ENCODE peak calls at places on chromosomes 5 and 9, in ten cellular contexts. One of them, this sample, is unnamed.

GRCh38 chr9:38120961-38121360 is 51.9 kb upstream of the SHB start:
- DNase-seq in uterus: no peak
- DNase-seq in iPS DF 6.9: no peak
- DNase-seq in activated T-helper 1 cell treated with anti-CD3 and anti-CD28 coated beads, Interleukin-12 subunit alpha, Interleukin-12 subunit beta, Interleukin-2, Interleukin-4 antibody, amounts not matched to agents 30 ng/mL and 10 ng/mL and 1 ng/mL, durations not matched to agents 14 hours and 24 hours and 36 hours: no peak
- DNase-seq in activated T-cell treated with anti-CD3 and anti-CD28 coated beads for 1 hour: no peak
- DNase-seq in neural progenitor cell: no peak
- DNase-seq in activated naive CD8-positive, alpha-beta T cell treated with anti-CD3 and anti-CD28 coated beads for 36 hours: no peak
- DNase-seq in NCI-H524: no peak
- DNase-seq in GM12878: no peak
- DNase-seq in CD4-positive, CD25-positive, alpha-beta regulatory T cell: no peak
- DNase-seq in this sample: no peak

GRCh38 chr5:17785774-17786173 is 151.5 kb downstream of the TAF11L14 start:
- DNase-seq in activated naive CD8-positive, alpha-beta T cell treated with anti-CD3 and anti-CD28 coated beads for 36 hours: no peak
- DNase-seq in CD4-positive, CD25-positive, alpha-beta regulatory T cell: no peak
- DNase-seq in GM12878: no peak
- DNase-seq in activated T-cell treated with anti-CD3 and anti-CD28 coated beads for 1 hour: no peak
- DNase-seq in uterus: no peak
- DNase-seq in neural progenitor cell: peak
- DNase-seq in activated T-helper 1 cell treated with anti-CD3 and anti-CD28 coated beads, Interleukin-12 subunit alpha, Interleukin-12 subunit beta, Interleukin-2, Interleukin-4 antibody, amounts not matched to agents 30 ng/mL and 10 ng/mL and 1 ng/mL, durations not matched to agents 14 hours and 24 hours and 36 hours: no peak
- DNase-seq in iPS DF 6.9: peak
- DNase-seq in NCI-H524: no peak
- DNase-seq in this sample: no peak

GRCh38 chr9:131714161-131714646 is 25.7 kb downstream of the RAPGEF1 start:
- DNase-seq in activated T-helper 1 cell treated with anti-CD3 and anti-CD28 coated beads, Interleukin-12 subunit alpha, Interleukin-12 subunit beta, Interleukin-2, Interleukin-4 antibody, amounts not matched to agents 30 ng/mL and 10 ng/mL and 1 ng/mL, durations not matched to agents 14 hours and 24 hours and 36 hours: no peak
- DNase-seq in NCI-H524: no peak
- DNase-seq in activated naive CD8-positive, alpha-beta T cell treated with anti-CD3 and anti-CD28 coated beads for 36 hours: no peak
- DNase-seq in CD4-positive, CD25-positive, alpha-beta regulatory T cell: no peak
- DNase-seq in uterus: peak
- DNase-seq in GM12878: no peak
- DNase-seq in activated T-cell treated with anti-CD3 and anti-CD28 coated beads for 1 hour: no peak
- DNase-seq in neural progenitor cell: no peak
- DNase-seq in iPS DF 6.9: no peak
- DNase-seq in this sample: no peak

GRCh38 chr9:87525546-87526303 is 28.1 kb downstream of the DAPK1 start:
- DNase-seq in iPS DF 6.9: no peak
- DNase-seq in activated naive CD8-positive, alpha-beta T cell treated with anti-CD3 and anti-CD28 coated beads for 36 hours: no peak
- DNase-seq in neural progenitor cell: peak
- DNase-seq in NCI-H524: no peak
- DNase-seq in CD4-positive, CD25-positive, alpha-beta regulatory T cell: no peak
- DNase-seq in uterus: no peak
- DNase-seq in activated T-cell treated with anti-CD3 and anti-CD28 coated beads for 1 hour: no peak
- DNase-seq in activated T-helper 1 cell treated with anti-CD3 and anti-CD28 coated beads, Interleukin-12 subunit alpha, Interleukin-12 subunit beta, Interleukin-2, Interleukin-4 antibody, amounts not matched to agents 30 ng/mL and 10 ng/mL and 1 ng/mL, durations not matched to agents 14 hours and 24 hours and 36 hours: no peak
- DNase-seq in GM12878: no peak
- DNase-seq in this sample: no peak

GRCh38 chr9:32879335-32879734 is 96.0 kb downstream of the TMEM215 start:
- DNase-seq in NCI-H524: no peak
- DNase-seq in activated naive CD8-positive, alpha-beta T cell treated with anti-CD3 and anti-CD28 coated beads for 36 hours: no peak
- DNase-seq in uterus: no peak
- DNase-seq in CD4-positive, CD25-positive, alpha-beta regulatory T cell: no peak
- DNase-seq in activated T-cell treated with anti-CD3 and anti-CD28 coated beads for 1 hour: no peak
- DNase-seq in iPS DF 6.9: no peak
- DNase-seq in neural progenitor cell: no peak
- DNase-seq in GM12878: no peak
- DNase-seq in activated T-helper 1 cell treated with anti-CD3 and anti-CD28 coated beads, Interleukin-12 subunit alpha, Interleukin-12 subunit beta, Interleukin-2, Interleukin-4 antibody, amounts not matched to agents 30 ng/mL and 10 ng/mL and 1 ng/mL, durations not matched to agents 14 hours and 24 hours and 36 hours: no peak
- DNase-seq in this sample: no peak

GRCh38 chr5:96114736-96115466 is 153.2 kb upstream of the ELL2 start:
- DNase-seq in uterus: no peak
- DNase-seq in NCI-H524: no peak
- DNase-seq in iPS DF 6.9: no peak
- DNase-seq in CD4-positive, CD25-positive, alpha-beta regulatory T cell: no peak
- DNase-seq in activated naive CD8-positive, alpha-beta T cell treated with anti-CD3 and anti-CD28 coated beads for 36 hours: no peak
- DNase-seq in GM12878: no peak
- DNase-seq in activated T-helper 1 cell treated with anti-CD3 and anti-CD28 coated beads, Interleukin-12 subunit alpha, Interleukin-12 subunit beta, Interleukin-2, Interleukin-4 antibody, amounts not matched to agents 30 ng/mL and 10 ng/mL and 1 ng/mL, durations not matched to agents 14 hours and 24 hours and 36 hours: no peak
- DNase-seq in neural progenitor cell: no peak
- DNase-seq in activated T-cell treated with anti-CD3 and anti-CD28 coated beads for 1 hour: no peak
- DNase-seq in this sample: no peak

GRCh38 chr5:140351609-140352334 is 5.4 kb upstream of the HBEGF start:
- DNase-seq in activated naive CD8-positive, alpha-beta T cell treated with anti-CD3 and anti-CD28 coated beads for 36 hours: peak
- DNase-seq in uterus: no peak
- DNase-seq in activated T-helper 1 cell treated with anti-CD3 and anti-CD28 coated beads, Interleukin-12 subunit alpha, Interleukin-12 subunit beta, Interleukin-2, Interleukin-4 antibody, amounts not matched to agents 30 ng/mL and 10 ng/mL and 1 ng/mL, durations not matched to agents 14 hours and 24 hours and 36 hours: peak
- DNase-seq in neural progenitor cell: peak
- DNase-seq in iPS DF 6.9: peak
- DNase-seq in NCI-H524: peak
- DNase-seq in activated T-cell treated with anti-CD3 and anti-CD28 coated beads for 1 hour: peak
- DNase-seq in CD4-positive, CD25-positive, alpha-beta regulatory T cell: peak
- DNase-seq in GM12878: no peak
- DNase-seq in this sample: peak

GRCh38 chr5:59069438-59070079 is 486.7 kb downstream of the RAB3C start:
- DNase-seq in activated T-cell treated with anti-CD3 and anti-CD28 coated beads for 1 hour: no peak
- DNase-seq in activated T-helper 1 cell treated with anti-CD3 and anti-CD28 coated beads, Interleukin-12 subunit alpha, Interleukin-12 subunit beta, Interleukin-2, Interleukin-4 antibody, amounts not matched to agents 30 ng/mL and 10 ng/mL and 1 ng/mL, durations not matched to agents 14 hours and 24 hours and 36 hours: no peak
- DNase-seq in CD4-positive, CD25-positive, alpha-beta regulatory T cell: no peak
- DNase-seq in iPS DF 6.9: no peak
- DNase-seq in neural progenitor cell: no peak
- DNase-seq in NCI-H524: peak
- DNase-seq in uterus: no peak
- DNase-seq in GM12878: no peak
- DNase-seq in activated naive CD8-positive, alpha-beta T cell treated with anti-CD3 and anti-CD28 coated beads for 36 hours: no peak
- DNase-seq in this sample: peak

GRCh38 chr5:73229271-73229670 is 56.3 kb downstream of the TMEM174 start:
- DNase-seq in activated naive CD8-positive, alpha-beta T cell treated with anti-CD3 and anti-CD28 coated beads for 36 hours: no peak
- DNase-seq in activated T-helper 1 cell treated with anti-CD3 and anti-CD28 coated beads, Interleukin-12 subunit alpha, Interleukin-12 subunit beta, Interleukin-2, Interleukin-4 antibody, amounts not matched to agents 30 ng/mL and 10 ng/mL and 1 ng/mL, durations not matched to agents 14 hours and 24 hours and 36 hours: no peak
- DNase-seq in iPS DF 6.9: no peak
- DNase-seq in activated T-cell treated with anti-CD3 and anti-CD28 coated beads for 1 hour: no peak
- DNase-seq in neural progenitor cell: no peak
- DNase-seq in NCI-H524: no peak
- DNase-seq in CD4-positive, CD25-positive, alpha-beta regulatory T cell: no peak
- DNase-seq in GM12878: no peak
- DNase-seq in uterus: no peak
- DNase-seq in this sample: no peak

GRCh38 chr9:137441935-137442321 is 771 bp upstream of the ENTPD8 start:
- DNase-seq in uterus: no peak
- DNase-seq in activated T-helper 1 cell treated with anti-CD3 and anti-CD28 coated beads, Interleukin-12 subunit alpha, Interleukin-12 subunit beta, Interleukin-2, Interleukin-4 antibody, amounts not matched to agents 30 ng/mL and 10 ng/mL and 1 ng/mL, durations not matched to agents 14 hours and 24 hours and 36 hours: no peak
- DNase-seq in iPS DF 6.9: no peak
- DNase-seq in CD4-positive, CD25-positive, alpha-beta regulatory T cell: no peak
- DNase-seq in GM12878: no peak
- DNase-seq in neural progenitor cell: no peak
- DNase-seq in activated T-cell treated with anti-CD3 and anti-CD28 coated beads for 1 hour: no peak
- DNase-seq in NCI-H524: no peak
- DNase-seq in activated naive CD8-positive, alpha-beta T cell treated with anti-CD3 and anti-CD28 coated beads for 36 hours: no peak
- DNase-seq in this sample: no peak

This sample was measured in NCI-H82.